ENCODE peak calls at places on chromosome 15, in five cellular contexts. B, H, Y, O and R are unnamed samples.

GRCh38 chr15:77027697-77028450 is 32.9 kb downstream of the PSTPIP1 start:
- DNase-seq in Y (peak), H (no peak), B (peak), O (no peak), R (no peak)

GRCh38 chr15:70833897-70834765 is 19.8 kb downstream of the LARP6 start:
- DNase-seq in B (no peak), H (no peak), Y (no peak), O (peak), R (no peak)

GRCh38 chr15:31323627-31324026 is 3.0 kb upstream of the KLF13 start:
- DNase-seq in H (no peak), Y (no peak), B (no peak), O (no peak), R (no peak)

GRCh38 chr15:86608461-86608860 is 528.8 kb downstream of the AGBL1 start:
- DNase-seq in O (no peak), Y (no peak), B (no peak), H (no peak), R (no peak)

GRCh38 chr15:97501291-97501690 is 459.2 kb upstream of the ARRDC4 start:
- DNase-seq in Y (no peak), H (no peak), O (no peak), B (no peak), R (no peak)

GRCh38 chr15:41281236-41281635 is 50.2 kb downstream of the CHP1 start:
- DNase-seq in Y (no peak), B (no peak), H (no peak), O (peak), R (peak)

GRCh38 chr15:97995881-97996603 is 35.5 kb downstream of the ARRDC4 start:
- DNase-seq in B (no peak), Y (peak), O (no peak), H (no peak), R (no peak)

GRCh38 chr15:41933771-41934170 is 38.6 kb downstream of the EHD4 start:
- DNase-seq in H (no peak), Y (no peak), O (no peak), B (no peak), R (no peak)

GRCh38 chr15:72229076-72229946 is 1.7 kb downstream of the PKM start:
- DNase-seq in H (no peak), B (peak), Y (no peak), O (no peak), R (no peak)

GRCh38 chr15:62145015-62145735 is 19.9 kb downstream of the C2CD4B start:
- DNase-seq in Y (no peak), B (no peak), H (no peak), O (no peak), R (no peak)

GRCh38 chr15:25734680-25735355 is 128.3 kb downstream of the ATP10A start:
- DNase-seq in H (no peak), B (peak), O (no peak), Y (no peak), R (no peak)

GRCh38 chr15:40770147-40770721 is 454 bp downstream of the C15orf62 start:
- DNase-seq in B (peak), O (no peak), Y (no peak), H (no peak), R (no peak)

GRCh38 chr15:60582370-60583036 is 103.6 kb upstream of the ICE2 start:
- DNase-seq in O (peak), Y (no peak), H (no peak), B (no peak), R (no peak)

GRCh38 chr15:74468341-74469032 is 7.5 kb upstream of the UBL7 start:
- DNase-seq in Y (no peak), O (no peak), H (no peak), B (no peak), R (no peak)

GRCh38 chr15:50425219-50425618 is 1.0 kb downstream of the USP8 start:
- DNase-seq in O (no peak), B (no peak), H (no peak), Y (no peak), R (no peak)

GRCh38 chr15:35481992-35482391 is 64.0 kb downstream of the DPH6 start:
- DNase-seq in B (no peak), O (no peak), H (no peak), Y (no peak), R (peak)

DNA sequence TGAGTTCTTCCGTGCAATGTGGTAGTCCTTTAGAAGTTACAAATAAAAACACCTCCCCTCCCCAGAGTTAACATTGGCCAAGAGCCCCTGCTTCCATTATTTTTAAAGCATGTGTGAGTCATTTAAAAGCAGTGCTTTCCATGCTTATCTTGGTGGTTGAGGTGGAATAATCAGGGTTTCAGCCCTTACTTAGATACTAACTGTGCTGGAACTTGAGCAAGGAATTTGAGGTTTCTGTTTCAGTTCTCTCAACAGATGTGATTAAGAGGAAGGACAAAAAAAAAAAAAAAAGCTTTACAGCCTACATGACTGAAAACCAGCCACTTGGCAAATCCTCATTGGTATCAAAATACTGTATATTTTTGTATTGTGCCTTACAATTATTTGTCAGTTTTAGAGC is 64.5 kb downstream of the CGNL1 start:
- DNase-seq in O (no peak), Y (no peak), H (no peak), B (no peak), R (no peak)
- TF ChIP-seq POLR2AphosphoS5 in O (no peak), Y (no peak), H (no peak), B (no peak), R (no peak)

GRCh38 chr15:90063733-90064247 is 38.5 kb downstream of the IDH2 start:
- DNase-seq in H (no peak), B (no peak), O (no peak), Y (peak), R (no peak)
- H3K27ac ChIP-seq in H (peak), B (no peak), O (no peak), Y (peak), R (no peak)

GRCh38 chr15:93178371-93178770 is 89.4 kb upstream of the RGMA start:
- DNase-seq in B (no peak), Y (no peak), H (no peak), O (no peak), R (no peak)
- H3K4me3 ChIP-seq in B (no peak), Y (no peak), H (no peak), O (no peak), R (no peak)

DNA sequence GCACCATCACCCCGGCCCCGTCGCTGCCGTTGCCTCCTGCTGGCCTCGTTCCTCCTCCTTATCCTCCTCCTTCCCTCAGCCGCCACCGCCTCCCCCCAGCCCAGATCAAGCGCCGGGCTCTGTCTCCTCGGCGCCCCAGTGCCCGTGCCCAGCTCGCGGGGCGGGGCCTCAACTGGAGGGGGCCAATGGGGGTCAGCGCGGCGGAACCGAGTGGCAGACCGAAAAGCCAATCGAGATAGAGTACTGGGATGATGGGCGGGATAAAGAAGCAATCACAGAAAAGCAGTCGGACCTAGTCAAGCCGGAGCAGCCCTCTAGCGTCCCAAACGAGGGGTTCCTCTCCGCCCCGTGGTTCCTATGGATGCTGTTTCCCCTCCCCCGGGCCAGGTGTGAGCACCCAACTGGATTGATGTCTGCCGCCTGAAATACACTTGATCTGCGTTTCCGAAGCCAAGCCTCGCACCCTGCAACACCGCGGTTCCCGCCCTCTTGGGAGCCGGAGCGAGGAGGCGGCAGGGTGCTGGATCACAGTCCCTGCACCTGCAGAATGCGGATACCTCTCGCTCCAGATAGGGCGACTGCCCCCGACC is at the start of gene FRMD5:
- DNase-seq in Y (peak), H (peak), B (peak), O (peak), R (peak)
- TF ChIP-seq POLR2AphosphoS5 in Y (no peak), H (no peak), B (peak), O (no peak), R (peak)

GRCh38 chr15:89515477-89515876 is 19.1 kb upstream of the RHCG start:
- DNase-seq in H (no peak), Y (no peak), B (no peak), O (no peak), R (no peak)

GRCh38 chr15:89513284-89513683 is 16.9 kb upstream of the RHCG start:
- DNase-seq in O (no peak), Y (no peak), H (no peak), B (no peak), R (no peak)

GRCh38 chr15:89514596-89515406 is 18.4 kb upstream of the RHCG start:
- DNase-seq in O (no peak), H (no peak), Y (no peak), B (no peak), R (no peak)

GRCh38 chr15:89514186-89514585 is 17.8 kb upstream of the RHCG start:
- DNase-seq in B (no peak), O (no peak), Y (no peak), H (no peak), R (no peak)

GRCh38 chr15:89512631-89513030 is 16.2 kb upstream of the RHCG start:
- DNase-seq in Y (no peak), B (no peak), H (no peak), O (no peak), R (no peak)
- H3K27ac ChIP-seq in Y (no peak), B (no peak), H (no peak), O (no peak), R (no peak)